ENCODE peak calls at places on chromosomes 13 and 19, in eight cellular contexts. One of them, this sample, is unnamed.

GRCh38 chr13:39417643-39418042 is 185.3 kb downstream of the LHFPL6 start:
- DNase-seq in stimulated activated CD4-positive, alpha-beta T cell treated with anti-CD3 and anti-CD28 coated beads, Interleukin-1b, Interleukin-23, amount 100 ng/mL, for 24 hours: no peak
- DNase-seq in D341Med: no peak
- DNase-seq in substantia nigra: no peak
- DNase-seq in cerebellum: no peak
- DNase-seq in GM06990: no peak
- DNase-seq in B cell: no peak
- DNase-seq in cardiac muscle cell: no peak
- DNase-seq in this sample: no peak

GRCh38 chr13:109348514-109349340 is 437.7 kb downstream of the IRS2 start:
- DNase-seq in stimulated activated CD4-positive, alpha-beta T cell treated with anti-CD3 and anti-CD28 coated beads, Interleukin-1b, Interleukin-23, amount 100 ng/mL, for 24 hours: no peak
- DNase-seq in D341Med: no peak
- DNase-seq in substantia nigra: no peak
- DNase-seq in cerebellum: no peak
- DNase-seq in GM06990: no peak
- DNase-seq in B cell: no peak
- DNase-seq in cardiac muscle cell: no peak
- DNase-seq in this sample: no peak

GRCh38 chr19:43534811-43535761 is 2.1 kb downstream of the ZNF575 start:
- DNase-seq in stimulated activated CD4-positive, alpha-beta T cell treated with anti-CD3 and anti-CD28 coated beads, Interleukin-1b, Interleukin-23, amount 100 ng/mL, for 24 hours: no peak
- DNase-seq in D341Med: peak
- DNase-seq in substantia nigra: peak
- DNase-seq in cerebellum: peak
- DNase-seq in GM06990: peak
- DNase-seq in B cell: peak
- DNase-seq in cardiac muscle cell: peak
- DNase-seq in this sample: peak

GRCh38 chr13:51733656-51734334 is 70.2 kb downstream of the DHRS12 start:
- DNase-seq in stimulated activated CD4-positive, alpha-beta T cell treated with anti-CD3 and anti-CD28 coated beads, Interleukin-1b, Interleukin-23, amount 100 ng/mL, for 24 hours: no peak
- DNase-seq in D341Med: peak
- DNase-seq in substantia nigra: no peak
- DNase-seq in cerebellum: no peak
- DNase-seq in GM06990: no peak
- DNase-seq in B cell: no peak
- DNase-seq in cardiac muscle cell: peak
- DNase-seq in this sample: no peak

GRCh38 chr13:51629711-51630575 is 45.7 kb downstream of the WDFY2 start:
- DNase-seq in stimulated activated CD4-positive, alpha-beta T cell treated with anti-CD3 and anti-CD28 coated beads, Interleukin-1b, Interleukin-23, amount 100 ng/mL, for 24 hours: no peak
- DNase-seq in D341Med: no peak
- DNase-seq in substantia nigra: no peak
- DNase-seq in cerebellum: no peak
- DNase-seq in GM06990: no peak
- DNase-seq in B cell: no peak
- DNase-seq in cardiac muscle cell: no peak
- DNase-seq in this sample: no peak

GRCh38 chr19:3056454-3057016 is 5.8 kb downstream of the TLE5 start:
- DNase-seq in stimulated activated CD4-positive, alpha-beta T cell treated with anti-CD3 and anti-CD28 coated beads, Interleukin-1b, Interleukin-23, amount 100 ng/mL, for 24 hours: no peak
- DNase-seq in D341Med: peak
- DNase-seq in substantia nigra: no peak
- DNase-seq in cerebellum: no peak
- DNase-seq in GM06990: no peak
- DNase-seq in B cell: no peak
- DNase-seq in cardiac muscle cell: no peak
- DNase-seq in this sample: no peak

GRCh38 chr13:113793718-113794085 is 34.7 kb downstream of the TMEM255B start:
- DNase-seq in stimulated activated CD4-positive, alpha-beta T cell treated with anti-CD3 and anti-CD28 coated beads, Interleukin-1b, Interleukin-23, amount 100 ng/mL, for 24 hours: no peak
- DNase-seq in D341Med: no peak
- DNase-seq in substantia nigra: no peak
- DNase-seq in cerebellum: no peak
- DNase-seq in GM06990: no peak
- DNase-seq in B cell: no peak
- DNase-seq in cardiac muscle cell: no peak
- DNase-seq in this sample: no peak

GRCh38 chr19:13150187-13150918 is at the start of the genes IER2 and STX10:
- DNase-seq in stimulated activated CD4-positive, alpha-beta T cell treated with anti-CD3 and anti-CD28 coated beads, Interleukin-1b, Interleukin-23, amount 100 ng/mL, for 24 hours: peak
- DNase-seq in D341Med: peak
- DNase-seq in substantia nigra: peak
- DNase-seq in cerebellum: peak
- DNase-seq in GM06990: peak
- DNase-seq in B cell: peak
- DNase-seq in cardiac muscle cell: peak
- DNase-seq in this sample: peak

GRCh38 chr13:34543836-34544235 is 398.2 kb upstream of the NBEA start:
- DNase-seq in stimulated activated CD4-positive, alpha-beta T cell treated with anti-CD3 and anti-CD28 coated beads, Interleukin-1b, Interleukin-23, amount 100 ng/mL, for 24 hours: no peak
- DNase-seq in D341Med: no peak
- DNase-seq in substantia nigra: no peak
- DNase-seq in cerebellum: no peak
- DNase-seq in GM06990: no peak
- DNase-seq in B cell: no peak
- DNase-seq in cardiac muscle cell: no peak
- DNase-seq in this sample: no peak

GRCh38 chr19:48297975-48298374 is 27.4 kb upstream of the EMP3 start:
- DNase-seq in stimulated activated CD4-positive, alpha-beta T cell treated with anti-CD3 and anti-CD28 coated beads, Interleukin-1b, Interleukin-23, amount 100 ng/mL, for 24 hours: no peak
- DNase-seq in D341Med: no peak
- DNase-seq in substantia nigra: no peak
- DNase-seq in cerebellum: no peak
- DNase-seq in GM06990: no peak
- DNase-seq in B cell: no peak
- DNase-seq in cardiac muscle cell: no peak
- DNase-seq in this sample: no peak

GRCh38 chr19:601790-602189 is 12.1 kb downstream of the HCN2 start:
- DNase-seq in stimulated activated CD4-positive, alpha-beta T cell treated with anti-CD3 and anti-CD28 coated beads, Interleukin-1b, Interleukin-23, amount 100 ng/mL, for 24 hours: no peak
- DNase-seq in D341Med: no peak
- DNase-seq in substantia nigra: no peak
- DNase-seq in cerebellum: no peak
- DNase-seq in GM06990: no peak
- DNase-seq in B cell: no peak
- DNase-seq in cardiac muscle cell: no peak
- DNase-seq in this sample: no peak

GRCh38 chr13:109196896-109197295 is 567.5 kb downstream of the MYO16 start:
- DNase-seq in stimulated activated CD4-positive, alpha-beta T cell treated with anti-CD3 and anti-CD28 coated beads, Interleukin-1b, Interleukin-23, amount 100 ng/mL, for 24 hours: no peak
- DNase-seq in D341Med: no peak
- DNase-seq in substantia nigra: no peak
- DNase-seq in cerebellum: no peak
- DNase-seq in GM06990: no peak
- DNase-seq in B cell: no peak
- DNase-seq in cardiac muscle cell: peak
- DNase-seq in this sample: no peak

GRCh38 chr19:45668342-45668871 is 386 bp downstream of the GIPR start:
- DNase-seq in stimulated activated CD4-positive, alpha-beta T cell treated with anti-CD3 and anti-CD28 coated beads, Interleukin-1b, Interleukin-23, amount 100 ng/mL, for 24 hours: no peak
- DNase-seq in D341Med: no peak
- DNase-seq in substantia nigra: no peak
- DNase-seq in cerebellum: no peak
- DNase-seq in GM06990: no peak
- DNase-seq in B cell: no peak
- DNase-seq in cardiac muscle cell: no peak
- DNase-seq in this sample: peak

GRCh38 chr19:7829561-7830271 is at the start of gene EVI5L:
- DNase-seq in stimulated activated CD4-positive, alpha-beta T cell treated with anti-CD3 and anti-CD28 coated beads, Interleukin-1b, Interleukin-23, amount 100 ng/mL, for 24 hours: peak
- DNase-seq in D341Med: peak
- DNase-seq in substantia nigra: peak
- DNase-seq in cerebellum: peak
- DNase-seq in GM06990: peak
- DNase-seq in B cell: peak
- DNase-seq in cardiac muscle cell: peak
- DNase-seq in this sample: peak

GRCh38 chr13:82569581-82569980 is 1312.7 kb downstream of the SLITRK1 start:
- DNase-seq in stimulated activated CD4-positive, alpha-beta T cell treated with anti-CD3 and anti-CD28 coated beads, Interleukin-1b, Interleukin-23, amount 100 ng/mL, for 24 hours: no peak
- DNase-seq in D341Med: no peak
- DNase-seq in substantia nigra: no peak
- DNase-seq in cerebellum: no peak
- DNase-seq in GM06990: no peak
- DNase-seq in B cell: no peak
- DNase-seq in cardiac muscle cell: no peak
- DNase-seq in this sample: no peak

GRCh38 chr13:83895994-83896580 is 13.8 kb upstream of the SLITRK1 start:
- DNase-seq in stimulated activated CD4-positive, alpha-beta T cell treated with anti-CD3 and anti-CD28 coated beads, Interleukin-1b, Interleukin-23, amount 100 ng/mL, for 24 hours: no peak
- DNase-seq in D341Med: no peak
- DNase-seq in substantia nigra: no peak
- DNase-seq in cerebellum: no peak
- DNase-seq in GM06990: no peak
- DNase-seq in B cell: no peak
- DNase-seq in cardiac muscle cell: no peak
- DNase-seq in this sample: no peak

GRCh38 chr13:84641491-84641890 is 759.2 kb upstream of the SLITRK1 start:
- DNase-seq in stimulated activated CD4-positive, alpha-beta T cell treated with anti-CD3 and anti-CD28 coated beads, Interleukin-1b, Interleukin-23, amount 100 ng/mL, for 24 hours: no peak
- DNase-seq in D341Med: no peak
- DNase-seq in substantia nigra: no peak
- DNase-seq in cerebellum: no peak
- DNase-seq in GM06990: no peak
- DNase-seq in B cell: no peak
- DNase-seq in cardiac muscle cell: no peak
- DNase-seq in this sample: no peak

GRCh38 chr13:113649212-113649611 is 8.8 kb downstream of the ATP4B start:
- DNase-seq in stimulated activated CD4-positive, alpha-beta T cell treated with anti-CD3 and anti-CD28 coated beads, Interleukin-1b, Interleukin-23, amount 100 ng/mL, for 24 hours: no peak
- DNase-seq in D341Med: no peak
- DNase-seq in substantia nigra: no peak
- DNase-seq in cerebellum: no peak
- DNase-seq in GM06990: no peak
- DNase-seq in B cell: no peak
- DNase-seq in cardiac muscle cell: no peak
- DNase-seq in this sample: peak

GRCh38 chr19:13843104-13843921 is 33.6 kb upstream of the NANOS3 start:
- DNase-seq in stimulated activated CD4-positive, alpha-beta T cell treated with anti-CD3 and anti-CD28 coated beads, Interleukin-1b, Interleukin-23, amount 100 ng/mL, for 24 hours: no peak
- DNase-seq in D341Med: peak
- DNase-seq in substantia nigra: no peak
- DNase-seq in cerebellum: no peak
- DNase-seq in GM06990: no peak
- DNase-seq in B cell: no peak
- DNase-seq in cardiac muscle cell: peak
- DNase-seq in this sample: peak

GRCh38 chr19:18109731-18110671 is 12.4 kb downstream of the MAST3 start:
- DNase-seq in stimulated activated CD4-positive, alpha-beta T cell treated with anti-CD3 and anti-CD28 coated beads, Interleukin-1b, Interleukin-23, amount 100 ng/mL, for 24 hours: no peak
- DNase-seq in D341Med: no peak
- DNase-seq in substantia nigra: peak
- DNase-seq in cerebellum: no peak
- DNase-seq in GM06990: peak
- DNase-seq in B cell: no peak
- DNase-seq in cardiac muscle cell: peak
- DNase-seq in this sample: peak

This sample was measured in left lung.